ENCODE peak calls at places on chromosomes 4 and X, in five cellular contexts. P is AG09309, V is tibial artery, G is neural crest cell, T is H7. B is an unnamed sample.
A peak's percentile ranks its signal among the peaks of the same experiment; 100 is the strongest.

GRCh38 chrX:10098235-10098819 is 58.4 kb upstream of the CLCN4 start:
- DNase-seq in P (no peak), V (no peak), G (no peak), T (no peak), B (no peak)

GRCh38 chrX:154373340-154374306 is 811 bp downstream of the FLNA start:
- DNase-seq in P (no peak), V (peak; percentile 87), G (peak; percentile 63), T (peak; percentile 84), B (peak; percentile 73)

GRCh38 chr4:38319456-38320348 is 344.3 kb upstream of the KLF3 start:
- DNase-seq in P (peak; percentile 69), V (peak; percentile 98), G (peak; percentile 99), T (peak; percentile 87), B (peak; percentile 94)

GRCh38 chrX:18422325-18422724 is 3.1 kb upstream of the CDKL5 start:
- DNase-seq in P (peak; percentile 59), V (no peak), G (no peak), T (no peak), B (no peak)

GRCh38 chrX:150566734-150567182 is 1.7 kb upstream of the MTM1 start:
- DNase-seq in P (no peak), V (no peak), G (no peak), T (peak; percentile 80), B (no peak)

GRCh38 chr4:103478729-103479128 is 241.1 kb downstream of the TACR3 start:
- DNase-seq in P (no peak), V (no peak), G (no peak), T (no peak), B (no peak)

GRCh38 chrX:67651437-67652142 is 107.8 kb downstream of the AR start:
- DNase-seq in P (no peak), V (no peak), G (no peak), T (no peak), B (no peak)

GRCh38 chrX:96715412-96715940 is 30.8 kb downstream of the DIAPH2 start:
- DNase-seq in P (peak; percentile 11), V (no peak), G (no peak), T (no peak), B (no peak)

GRCh38 chrX:121128946-121129345 is 81.5 kb downstream of the GLUD2 start:
- DNase-seq in P (no peak), V (no peak), G (no peak), T (no peak), B (no peak)

GRCh38 chrX:116185163-116185562 is 14.6 kb downstream of the AGTR2 start:
- DNase-seq in P (no peak), V (no peak), G (no peak), T (no peak), B (no peak)

GRCh38 chr4:112514079-112514448 is 1.9 kb downstream of the NEUROG2 start:
- DNase-seq in P (no peak), V (no peak), G (no peak), T (peak; percentile 69), B (no peak)

GRCh38 chrX:4043951-4044350 is 330.5 kb upstream of the PRKX start:
- DNase-seq in P (no peak), V (no peak), G (no peak), T (no peak), B (no peak)

GRCh38 chrX:129654652-129655546 is at the start of gene APLN:
- DNase-seq in P (no peak), V (peak; percentile 72), G (no peak), T (peak; percentile 86), B (peak; percentile 46)

GRCh38 chr4:75718529-75718928 is 5.8 kb upstream of the USO1 start:
- DNase-seq in P (no peak), V (no peak), G (no peak), T (no peak), B (no peak)

GRCh38 chr4:48815483-48815882 is 15.4 kb upstream of the OCIAD1 start:
- DNase-seq in P (no peak), V (no peak), G (no peak), T (no peak), B (no peak)

GRCh38 chr4:52659722-52660261 is 691 bp upstream of the USP46 start:
- DNase-seq in P (no peak), V (peak; percentile 81), G (no peak), T (peak; percentile 69), B (peak; percentile 62)

GRCh38 chr4:98469776-98470175 is 188.6 kb downstream of the TSPAN5 start:
- DNase-seq in P (no peak), V (no peak), G (no peak), T (no peak), B (no peak)

GRCh38 chrX:155263854-155264628 is at the start of gene RAB39B:
- DNase-seq in P (peak; percentile 3), V (peak; percentile 43), G (peak; percentile 23), T (peak; percentile 68), B (peak; percentile 60)

GRCh38 chr4:41204400-41204978 is 9.9 kb downstream of the APBB2 start:
- DNase-seq in P (no peak), V (no peak), G (no peak), T (no peak), B (peak; percentile 65)

GRCh38 chr4:16051132-16051531 is 32.7 kb downstream of the PROM1 start:
- DNase-seq in P (no peak), V (no peak), G (no peak), T (no peak), B (no peak)

GRCh38 chr4:2305766-2306501 is 44.0 kb upstream of the MXD4 start:
- DNase-seq in P (no peak), V (no peak), G (no peak), T (peak; percentile 19), B (no peak)

GRCh38 chrX:3788494-3789233 is 75.2 kb upstream of the PRKX start:
- DNase-seq in P (no peak), V (no peak), G (no peak), T (peak; percentile 56), B (no peak)

GRCh38 chrX:39772057-39772832 is 325.5 kb downstream of the BCOR start:
- DNase-seq in P (no peak), V (no peak), G (peak; percentile 4), T (peak; percentile 74), B (peak; percentile 68)